ENCODE peak calls at places on chromosomes 3 and 15, in four cellular contexts. One of them, this sample, is unnamed.

GRCh38 chr15:101657968-101658784 is 6.0 kb upstream of the TM2D3 start:
- DNase-seq in tibial artery: no peak
- DNase-seq in AG04450: no peak
- DNase-seq in keratinocyte: no peak
- DNase-seq in this sample: no peak

GRCh38 chr15:57571725-57572124 is 20.0 kb upstream of the MYZAP start:
- DNase-seq in tibial artery: no peak
- DNase-seq in keratinocyte: no peak
- DNase-seq in AG04450: no peak
- DNase-seq in this sample: no peak

GRCh38 chr3:187750041-187750512 is 4.8 kb upstream of the BCL6 start:
- DNase-seq in AG04450: no peak
- DNase-seq in tibial artery: no peak
- DNase-seq in keratinocyte: no peak
- DNase-seq in this sample: no peak

GRCh38 chr15:64912379-64912778 is 677 bp downstream of the ANKDD1A start:
- DNase-seq in AG04450: no peak
- DNase-seq in keratinocyte: no peak
- DNase-seq in tibial artery: no peak
- DNase-seq in this sample: no peak

GRCh38 chr3:141904203-141904602 is 27.8 kb downstream of the ATP1B3 start:
- DNase-seq in tibial artery: no peak
- DNase-seq in AG04450: no peak
- DNase-seq in keratinocyte: no peak
- DNase-seq in this sample: no peak

GRCh38 chr15:40103864-40104271 is 4.8 kb downstream of the BMF start:
- DNase-seq in keratinocyte: no peak
- DNase-seq in AG04450: no peak
- DNase-seq in tibial artery: no peak
- DNase-seq in this sample: no peak

GRCh38 chr3:180280601-180281000 is 243.9 kb upstream of the PEX5L start:
- DNase-seq in tibial artery: no peak
- DNase-seq in keratinocyte: no peak
- DNase-seq in AG04450: peak
- DNase-seq in this sample: no peak

GRCh38 chr3:187000711-187001151 is 70.4 kb downstream of the ST6GAL1 start:
- DNase-seq in tibial artery: no peak
- DNase-seq in keratinocyte: no peak
- DNase-seq in AG04450: no peak
- DNase-seq in this sample: no peak

GRCh38 chr3:26090589-26090988 is 300.7 kb downstream of the OXSM start:
- DNase-seq in tibial artery: no peak
- DNase-seq in keratinocyte: no peak
- DNase-seq in AG04450: no peak
- DNase-seq in this sample: no peak

GRCh38 chr15:66625974-66626373 is 60.2 kb upstream of the LCTL start:
- DNase-seq in tibial artery: no peak
- DNase-seq in AG04450: no peak
- DNase-seq in keratinocyte: no peak
- DNase-seq in this sample: no peak

GRCh38 chr15:39493393-39494067 is 87.3 kb upstream of the THBS1 start:
- DNase-seq in keratinocyte: no peak
- DNase-seq in AG04450: no peak
- DNase-seq in tibial artery: no peak
- DNase-seq in this sample: no peak

GRCh38 chr15:78638658-78639314 is 2.2 kb downstream of the CHRNB4 start:
- DNase-seq in tibial artery: no peak
- DNase-seq in AG04450: no peak
- DNase-seq in keratinocyte: no peak
- DNase-seq in this sample: no peak

GRCh38 chr3:72238341-72238740 is 453.4 kb upstream of the PROK2 start:
- DNase-seq in tibial artery: no peak
- DNase-seq in AG04450: no peak
- DNase-seq in keratinocyte: no peak
- DNase-seq in this sample: no peak

GRCh38 chr15:71294636-71295241 is 179.5 kb downstream of the THSD4 start:
- DNase-seq in tibial artery: no peak
- DNase-seq in keratinocyte: peak
- DNase-seq in AG04450: peak
- DNase-seq in this sample: no peak

GRCh38 chr15:82535566-82536408 is 4.5 kb downstream of the RPS17 start:
- DNase-seq in tibial artery: no peak
- DNase-seq in keratinocyte: no peak
- DNase-seq in AG04450: no peak
- DNase-seq in this sample: no peak

GRCh38 chr3:171282041-171282440 is 178.2 kb downstream of the TNIK start:
- DNase-seq in tibial artery: no peak
- DNase-seq in AG04450: no peak
- DNase-seq in keratinocyte: no peak
- DNase-seq in this sample: no peak

GRCh38 chr3:195159117-195159818 is 111.7 kb downstream of the XXYLT1 start:
- DNase-seq in AG04450: no peak
- DNase-seq in tibial artery: no peak
- DNase-seq in keratinocyte: no peak
- DNase-seq in this sample: no peak

GRCh38 chr15:75542386-75542797 is 36.7 kb downstream of the PTPN9 start:
- DNase-seq in tibial artery: no peak
- DNase-seq in AG04450: no peak
- DNase-seq in keratinocyte: no peak
- DNase-seq in this sample: no peak

GRCh38 chr3:126913524-126913923 is 69.4 kb upstream of the PLXNA1 start:
- DNase-seq in keratinocyte: no peak
- DNase-seq in AG04450: no peak
- DNase-seq in tibial artery: no peak
- DNase-seq in this sample: no peak

GRCh38 chr3:106349191-106349881 is 480.5 kb upstream of the CBLB start:
- DNase-seq in keratinocyte: no peak
- DNase-seq in AG04450: no peak
- DNase-seq in tibial artery: no peak
- DNase-seq in this sample: no peak

GRCh38 chr15:92810418-92811138 is 89.5 kb upstream of the CHD2 start:
- DNase-seq in tibial artery: peak
- DNase-seq in AG04450: no peak
- DNase-seq in keratinocyte: no peak
- DNase-seq in this sample: peak

GRCh38 chr3:40827942-40828688 is 303.4 kb downstream of the ZNF621 start:
- DNase-seq in tibial artery: peak
- DNase-seq in AG04450: no peak
- DNase-seq in keratinocyte: no peak
- DNase-seq in this sample: peak

GRCh38 chr15:31271706-31272557 is 54.7 kb upstream of the KLF13 start:
- DNase-seq in keratinocyte: no peak
- DNase-seq in AG04450: no peak
- DNase-seq in tibial artery: no peak
- DNase-seq in this sample: no peak

GRCh38 chr3:124707667-124708066 is 22.6 kb upstream of the UMPS start:
- DNase-seq in AG04450: peak
- DNase-seq in tibial artery: no peak
- DNase-seq in keratinocyte: no peak
- DNase-seq in this sample: no peak

GRCh38 chr15:26222781-26223180 is 359.7 kb upstream of the ATP10A start:
- DNase-seq in keratinocyte: no peak
- DNase-seq in tibial artery: no peak
- DNase-seq in AG04450: no peak
- DNase-seq in this sample: no peak

GRCh38 chr3:112604536-112604935 is 36.4 kb downstream of the CCDC80 start:
- DNase-seq in keratinocyte: no peak
- DNase-seq in AG04450: peak
- DNase-seq in tibial artery: no peak
- DNase-seq in this sample: no peak

GRCh38 chr3:11367116-11367781 is 95.1 kb downstream of the ATG7 start:
- DNase-seq in AG04450: no peak
- DNase-seq in tibial artery: peak
- DNase-seq in keratinocyte: no peak
- DNase-seq in this sample: peak

GRCh38 chr15:39700301-39700700 is 82.3 kb downstream of the FSIP1 start:
- DNase-seq in keratinocyte: no peak
- DNase-seq in AG04450: no peak
- DNase-seq in tibial artery: no peak
- DNase-seq in this sample: no peak

GRCh38 chr3:84165278-84165677 is 793.5 kb upstream of the CADM2 start:
- DNase-seq in AG04450: no peak
- DNase-seq in tibial artery: no peak
- DNase-seq in keratinocyte: no peak
- DNase-seq in this sample: no peak

GRCh38 chr3:197546307-197547085 is 9.3 kb downstream of the BDH1 start:
- DNase-seq in AG04450: no peak
- DNase-seq in keratinocyte: peak
- DNase-seq in tibial artery: no peak
- DNase-seq in this sample: no peak
- H3K27ac ChIP-seq in AG04450: no peak
- H3K27ac ChIP-seq in keratinocyte: peak
- H3K27ac ChIP-seq in tibial artery: no peak
- H3K27ac ChIP-seq in this sample: no peak

GRCh38 chr3:34019158-34019557 is 220.7 kb downstream of the PDCD6IP start:
- DNase-seq in AG04450: no peak
- DNase-seq in tibial artery: no peak
- DNase-seq in keratinocyte: no peak
- DNase-seq in this sample: no peak

GRCh38 chr3:34017757-34018156 is 219.3 kb downstream of the PDCD6IP start:
- DNase-seq in tibial artery: no peak
- DNase-seq in AG04450: no peak
- DNase-seq in keratinocyte: no peak
- DNase-seq in this sample: no peak

GRCh38 chr3:34022147-34022546 is 223.7 kb downstream of the PDCD6IP start:
- DNase-seq in keratinocyte: no peak
- DNase-seq in tibial artery: no peak
- DNase-seq in AG04450: no peak
- DNase-seq in this sample: no peak

GRCh38 chr3:34020221-34020620 is 221.8 kb downstream of the PDCD6IP start:
- DNase-seq in AG04450: no peak
- DNase-seq in tibial artery: no peak
- DNase-seq in keratinocyte: no peak
- DNase-seq in this sample: no peak

GRCh38 chr3:34020761-34021635 is 222.6 kb downstream of the PDCD6IP start:
- DNase-seq in tibial artery: no peak
- DNase-seq in keratinocyte: no peak
- DNase-seq in AG04450: no peak
- DNase-seq in this sample: no peak
- H3K27ac ChIP-seq in tibial artery: no peak
- H3K27ac ChIP-seq in keratinocyte: no peak
- H3K27ac ChIP-seq in AG04450: no peak
- H3K27ac ChIP-seq in this sample: no peak

DNA sequence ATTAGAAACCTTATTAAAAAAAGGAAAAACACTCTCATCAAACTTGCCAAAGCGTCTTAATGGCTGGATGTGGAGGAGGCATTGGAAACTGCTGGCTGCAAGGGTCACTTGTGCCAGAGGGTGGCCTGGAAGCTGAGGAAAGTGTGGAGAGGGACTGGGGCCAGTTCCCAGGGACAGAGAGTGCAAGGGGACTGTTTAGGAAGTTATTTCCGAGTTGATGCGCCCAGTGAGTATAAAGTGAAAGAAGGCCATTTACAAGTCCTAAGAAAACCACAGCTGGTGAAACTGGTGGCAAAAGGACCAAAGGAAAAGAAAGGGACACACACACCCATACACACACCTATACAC is 7.2 kb upstream of the KCTD6 start:
- DNase-seq in AG04450: no peak
- DNase-seq in keratinocyte: no peak
- DNase-seq in tibial artery: no peak
- DNase-seq in this sample: no peak
- H3K27ac ChIP-seq in AG04450: no peak
- H3K27ac ChIP-seq in keratinocyte: no peak
- H3K27ac ChIP-seq in tibial artery: no peak
- H3K27ac ChIP-seq in this sample: no peak

GRCh38 chr3:78887608-78888011 is 880.2 kb downstream of the ROBO1 start:
- DNase-seq in keratinocyte: no peak
- DNase-seq in AG04450: no peak
- DNase-seq in tibial artery: no peak
- DNase-seq in this sample: no peak
- H3K27ac ChIP-seq in keratinocyte: peak
- H3K27ac ChIP-seq in AG04450: no peak
- H3K27ac ChIP-seq in tibial artery: peak
- H3K27ac ChIP-seq in this sample: no peak

GRCh38 chr3:46285931-46286330 is 43.7 kb downstream of the CCR3 start:
- DNase-seq in AG04450: no peak
- DNase-seq in keratinocyte: no peak
- DNase-seq in tibial artery: no peak
- DNase-seq in this sample: no peak
- H3K27ac ChIP-seq in AG04450: no peak
- H3K27ac ChIP-seq in keratinocyte: no peak
- H3K27ac ChIP-seq in tibial artery: no peak
- H3K27ac ChIP-seq in this sample: no peak

DNA sequence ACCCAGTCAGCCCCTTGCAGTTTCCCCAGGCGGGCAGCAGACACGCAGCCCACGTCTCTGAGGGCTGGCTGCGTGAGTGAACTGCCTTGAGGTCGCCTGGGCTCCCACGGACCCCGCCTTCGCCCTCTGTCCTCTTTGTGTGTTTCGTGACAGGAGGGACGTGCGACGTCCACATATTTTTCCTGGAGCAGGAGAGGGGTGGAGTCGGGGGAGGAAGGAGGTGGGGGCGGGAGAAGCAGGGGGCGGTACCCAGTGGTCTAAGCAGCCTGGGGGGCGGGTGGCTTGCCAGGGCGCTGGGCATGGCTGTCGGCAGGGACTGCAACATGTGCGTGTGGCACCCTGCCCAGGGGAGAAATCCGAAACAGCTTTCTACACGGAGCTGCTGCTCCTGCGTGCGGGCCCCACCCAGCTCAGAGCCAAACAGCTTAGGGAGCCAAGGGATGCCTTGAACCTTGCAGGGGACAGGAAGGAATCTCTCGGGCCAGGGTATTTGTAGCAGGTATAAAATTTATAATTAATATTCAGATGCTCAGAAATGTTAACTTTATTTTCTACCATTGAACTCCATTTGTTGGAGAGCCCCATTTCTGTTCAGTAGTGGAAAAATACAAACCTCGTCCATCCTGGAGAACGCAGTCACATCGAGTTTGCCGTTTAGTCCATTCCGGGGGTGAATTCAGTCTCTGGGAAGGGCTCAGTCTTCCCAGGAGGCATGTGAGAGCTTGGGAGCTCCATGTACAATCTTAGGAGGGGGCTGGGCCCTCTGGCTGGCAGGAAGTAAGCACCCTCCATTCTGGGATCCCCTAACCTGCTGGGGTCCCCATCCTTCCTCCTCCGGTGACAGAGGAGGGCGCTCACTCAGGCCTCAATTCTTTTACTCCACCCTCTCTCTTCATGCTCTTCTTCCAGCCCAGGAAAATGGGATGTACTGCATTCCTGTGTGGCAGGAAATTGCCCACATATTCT is 79.1 kb upstream of the MEF2A start:
- DNase-seq in tibial artery: peak
- DNase-seq in keratinocyte: no peak
- DNase-seq in AG04450: no peak
- DNase-seq in this sample: peak
- H3K27ac ChIP-seq in tibial artery: peak
- H3K27ac ChIP-seq in keratinocyte: no peak
- H3K27ac ChIP-seq in AG04450: peak
- H3K27ac ChIP-seq in this sample: peak

This sample was measured in ascending aorta.